ENCODE peak calls at places on chromosome 21, in nine cellular contexts. I is AG09319, P is kidney, H is lower leg skin, B is type B pancreatic cell, X is heart right ventricle, W is PC-9, T is neural crest cell, N is LNCaP clone FGC. K is an unnamed sample.

GRCh38 chr21:22795644-22796043 is 1797.4 kb downstream of the NCAM2 start:
- DNase-seq in X (no peak), W (no peak), B (no peak), H (no peak), N (no peak), P (no peak), I (no peak), T (no peak), K (no peak)

GRCh38 chr21:19993186-19993711 is 1005.0 kb upstream of the NCAM2 start:
- DNase-seq in B (no peak), X (no peak), H (no peak), N (no peak), W (no peak), P (no peak), I (no peak), T (no peak), K (no peak)

GRCh38 chr21:34553199-34553952 is 41.4 kb upstream of the KCNE1 start:
- DNase-seq in X (no peak), T (no peak), B (no peak), I (peak; percentile 16), W (peak; percentile 57), H (no peak), P (no peak), N (no peak), K (no peak)

GRCh38 chr21:28150021-28150420 is 842.7 kb downstream of the LTN1 start:
- DNase-seq in W (no peak), X (no peak), I (no peak), B (no peak), N (no peak), H (no peak), T (no peak), P (no peak), K (no peak)

GRCh38 chr21:36320421-36321324 is 676 bp downstream of the MORC3 start:
- DNase-seq in H (peak; percentile 69), N (no peak), T (peak; percentile 64), X (no peak), P (peak; percentile 92), I (peak; percentile 28), W (peak; percentile 56), B (peak; percentile 82), K (peak; percentile 88)

GRCh38 chr21:42892582-42892930 is 553 bp upstream of the NDUFV3 start:
- DNase-seq in I (no peak), W (no peak), P (no peak), T (no peak), B (no peak), N (no peak), X (no peak), H (no peak), K (no peak)

GRCh38 chr21:45818904-45819285 is 162.7 kb upstream of the COL6A1 start:
- DNase-seq in T (no peak), P (no peak), X (no peak), B (no peak), H (no peak), N (no peak), W (no peak), I (no peak), K (no peak)

GRCh38 chr21:42674351-42674940 is 21.0 kb downstream of the PDE9A start:
- DNase-seq in I (no peak), H (no peak), B (no peak), P (peak; percentile 86), W (no peak), T (peak; percentile 24), X (peak; percentile 70), N (no peak), K (no peak)

GRCh38 chr21:26473471-26473870 is 99.6 kb downstream of the CYYR1 start:
- DNase-seq in T (no peak), X (no peak), N (no peak), I (no peak), P (no peak), H (no peak), B (no peak), W (no peak), K (no peak)

GRCh38 chr21:46619846-46620245 is 15.0 kb upstream of the S100B start:
- DNase-seq in N (no peak), B (no peak), P (no peak), X (no peak), H (no peak), T (no peak), I (no peak), W (no peak), K (no peak)

GRCh38 chr21:43363506-43364260 is 63.2 kb downstream of the SIK1 start:
- DNase-seq in I (no peak), P (no peak), B (no peak), X (no peak), T (no peak), W (no peak), N (no peak), H (no peak), K (no peak)

GRCh38 chr21:46124083-46124925 is 26.4 kb downstream of the COL6A2 start:
- DNase-seq in P (peak; percentile 75), W (no peak), I (no peak), H (no peak), B (peak; percentile 57), T (no peak), N (no peak), X (peak; percentile 3), K (peak; percentile 64)

GRCh38 chr21:34942911-34943310 is 106.2 kb downstream of the RUNX1 start:
- DNase-seq in P (no peak), N (no peak), H (no peak), X (no peak), W (no peak), T (no peak), I (no peak), B (no peak), K (no peak)

GRCh38 chr21:21232320-21232719 is 234.1 kb downstream of the NCAM2 start:
- DNase-seq in I (peak; percentile 28), P (no peak), B (no peak), T (no peak), W (no peak), H (no peak), X (no peak), N (peak; percentile 54), K (no peak)

GRCh38 chr21:29185172-29185571 is 54.7 kb downstream of the MAP3K7CL start:
- DNase-seq in I (no peak), B (no peak), X (no peak), W (no peak), H (no peak), N (no peak), T (no peak), P (no peak), K (no peak)

GRCh38 chr21:37564924-37565529 is 198.5 kb downstream of the DYRK1A start:
- DNase-seq in P (no peak), W (no peak), H (no peak), X (no peak), I (no peak), B (no peak), N (no peak), T (no peak), K (no peak)

DNA sequence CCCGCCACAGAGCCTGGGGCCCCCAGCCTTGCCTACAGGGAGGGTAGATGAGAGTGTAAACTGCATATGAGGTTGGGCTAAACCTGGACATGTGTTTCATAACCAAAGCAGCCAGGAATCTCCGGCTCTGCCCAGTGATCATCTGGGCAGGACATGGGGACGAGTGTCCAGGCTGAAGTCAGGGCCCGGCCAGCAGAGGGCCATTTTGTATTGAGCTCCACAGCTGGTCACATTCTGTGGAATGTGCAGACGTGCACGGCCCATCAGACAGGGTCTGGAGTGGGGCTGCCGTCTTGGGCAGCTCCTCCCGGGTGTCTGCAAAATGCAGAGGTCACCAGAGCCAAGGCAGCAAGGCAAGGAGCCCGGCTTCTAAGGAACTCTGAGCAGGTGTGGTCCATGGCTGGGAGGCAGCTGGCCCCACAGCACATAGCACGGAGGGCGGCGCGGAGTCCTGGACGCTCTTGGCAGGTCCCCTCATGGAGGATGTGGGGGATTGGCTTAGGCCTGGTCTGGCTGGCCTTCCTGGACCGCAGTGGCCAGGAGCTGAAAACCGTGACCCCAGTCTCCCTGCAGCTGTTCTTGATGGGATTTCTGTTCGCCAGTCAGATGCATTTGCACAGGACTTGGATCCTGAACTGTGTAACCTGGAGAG is 6.3 kb downstream of the LRRC3 start:
- DNase-seq in X (no peak), W (no peak), T (no peak), B (peak; percentile 58), I (no peak), H (no peak), P (peak; percentile 73), N (no peak), K (no peak)
- TF ChIP-seq CTCF in X (peak; percentile 59), W (peak; percentile 17), T (peak; percentile 43), B (peak; percentile 60), I (no peak), H (no peak), P (no peak), N (peak; percentile 24), K (no peak)

GRCh38 chr21:38654580-38654979 is 151.1 kb upstream of the ETS2 start:
- DNase-seq in H (no peak), N (no peak), X (no peak), B (no peak), W (no peak), P (no peak), I (no peak), T (no peak), K (no peak)
- TF ChIP-seq CTCF in H (no peak), N (no peak), X (no peak), B (peak; percentile 14), W (no peak), P (no peak), I (no peak), T (no peak), K (peak; percentile 33)

GRCh38 chr21:31566061-31566460 is 93.4 kb upstream of the SOD1 start:
- DNase-seq in X (no peak), T (no peak), W (no peak), H (no peak), I (no peak), N (no peak), B (no peak), P (no peak), K (no peak)
- TF ChIP-seq CTCF in X (no peak), T (peak; percentile 20), W (no peak), H (no peak), I (no peak), N (peak; percentile 12), B (peak; percentile 44), P (no peak), K (no peak)

GRCh38 chr21:16455978-16456377 is 726.2 kb downstream of the USP25 start:
- DNase-seq in X (no peak), W (no peak), N (no peak), P (peak; percentile 23), H (no peak), B (no peak), I (no peak), T (no peak), K (no peak)

GRCh38 chr21:16457498-16457897 is 727.7 kb downstream of the USP25 start:
- DNase-seq in B (no peak), N (no peak), I (no peak), T (no peak), W (no peak), P (no peak), H (no peak), X (peak; percentile 23), K (no peak)

GRCh38 chr21:16455526-16455925 is 725.7 kb downstream of the USP25 start:
- DNase-seq in T (no peak), I (no peak), X (no peak), W (no peak), H (no peak), P (no peak), N (no peak), B (no peak), K (no peak)

DNA sequence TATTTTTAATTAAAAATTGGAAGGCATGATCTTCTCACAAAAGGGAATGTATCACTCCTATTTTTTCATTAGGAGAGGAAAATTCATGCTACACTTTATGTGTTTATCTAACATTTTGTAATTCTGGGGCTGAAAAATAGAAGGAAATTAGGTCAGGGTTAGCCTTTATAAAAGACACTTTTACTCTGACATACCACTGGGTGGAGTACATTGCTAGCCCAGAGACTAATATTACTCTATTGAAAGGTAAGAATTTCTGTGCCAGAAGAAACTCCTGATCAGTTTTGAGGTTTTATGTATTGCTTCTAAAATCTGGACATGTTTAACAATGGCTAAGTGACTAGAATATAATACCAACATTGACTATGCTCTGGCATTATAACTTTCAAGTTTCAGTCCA is 724.6 kb downstream of the USP25 start:
- DNase-seq in P (no peak), B (no peak), H (no peak), T (no peak), I (no peak), N (no peak), W (no peak), X (no peak), K (no peak)
- TF ChIP-seq CTCF in P (peak; percentile 18), B (peak; percentile 47), H (no peak), T (peak; percentile 53), I (peak; percentile 37), N (peak; percentile 19), W (peak; percentile 52), X (peak; percentile 63), K (no peak)

K was measured in coronary artery.